ENCODE peak calls at places on chromosomes 13 and 19, in eight cellular contexts. S, X, T, H, D, B, V and K are unnamed samples.

GRCh38 chr19:7595466-7596133 is at the start of gene CAMSAP3:
- DNase-seq in X (peak; percentile 48), S (no peak), B (peak; percentile 61), H (no peak), V (no peak), D (no peak), T (peak; percentile 82), K (peak; percentile 41)

GRCh38 chr19:4911786-4912672 is 2.7 kb downstream of the UHRF1 start:
- DNase-seq in V (peak; percentile 65), H (peak; percentile 61), S (peak; percentile 98), X (peak; percentile 61), D (peak; percentile 73), T (no peak), B (peak; percentile 56), K (peak; percentile 80)

GRCh38 chr13:21852043-21852442 is 181.2 kb downstream of the FGF9 start:
- DNase-seq in H (no peak), S (no peak), X (no peak), V (no peak), T (no peak), B (no peak), D (no peak), K (no peak)

GRCh38 chr19:30881986-30882385 is 467.2 kb downstream of the TSHZ3 start:
- DNase-seq in V (no peak), T (no peak), S (no peak), B (no peak), H (no peak), D (no peak), X (no peak), K (no peak)

GRCh38 chr13:79481685-79482052 is 714 bp downstream of the NDFIP2 start:
- DNase-seq in V (no peak), B (peak; percentile 28), X (no peak), T (no peak), D (peak; percentile 26), H (peak; percentile 7), S (no peak), K (no peak)

GRCh38 chr13:38804536-38804935 is 117.7 kb downstream of the FREM2 start:
- DNase-seq in D (no peak), T (no peak), H (no peak), V (no peak), S (peak; percentile 4), X (no peak), B (no peak), K (no peak)

GRCh38 chr13:71879129-71879535 is 12.1 kb upstream of the DACH1 start:
- DNase-seq in H (no peak), S (peak; percentile 69), X (peak; percentile 28), B (peak; percentile 47), D (no peak), T (peak; percentile 50), V (no peak), K (peak; percentile 26)

GRCh38 chr13:27852491-27852890 is 60.2 kb downstream of the GSX1 start:
- DNase-seq in S (no peak), D (no peak), H (no peak), V (no peak), T (no peak), B (no peak), X (no peak), K (no peak)

GRCh38 chr13:20489185-20489820 is 36.4 kb downstream of the CRYL1 start:
- DNase-seq in H (peak; percentile 32), T (peak; percentile 35), D (peak; percentile 44), B (peak; percentile 30), V (peak; percentile 31), S (no peak), X (peak; percentile 43), K (peak; percentile 81)

GRCh38 chr19:9130965-9131364 is 4.2 kb upstream of the OR7G3 start:
- DNase-seq in S (no peak), X (no peak), H (no peak), T (no peak), B (no peak), V (no peak), D (no peak), K (no peak)

GRCh38 chr13:65653548-65654078 is 1576.5 kb downstream of the PCDH9 start:
- DNase-seq in H (no peak), S (no peak), X (no peak), T (no peak), B (no peak), D (no peak), V (no peak), K (no peak)